ENCODE peak calls at places on chromosomes 11 and 22, in nine cellular contexts. R, F, Q, P, U, W, S, G and K are unnamed samples.

GRCh38 chr11:32331098-32331497 is 104.2 kb downstream of the WT1 start:
- DNase-seq in R (no peak), F (no peak), Q (no peak), P (no peak), U (no peak), W (no peak), S (no peak), G (peak), K (no peak)

GRCh38 chr11:1503708-1504104 is 17.1 kb upstream of the MOB2 start:
- DNase-seq in R (no peak), F (no peak), Q (no peak), P (no peak), U (no peak), W (no peak), S (no peak), G (no peak), K (no peak)

GRCh38 chr11:129323896-129324522 is 51.6 kb upstream of the BARX2 start:
- DNase-seq in R (peak), F (peak), Q (no peak), P (peak), U (no peak), W (no peak), S (peak), G (peak), K (no peak)

GRCh38 chr22:35839811-35840739 is 122.4 kb downstream of the APOL5 start:
- DNase-seq in R (peak), F (peak), Q (no peak), P (peak), U (no peak), W (no peak), S (peak), G (peak), K (no peak)

GRCh38 chr11:4851033-4851432 is 2.0 kb upstream of the OR51S1 start:
- DNase-seq in R (no peak), F (peak), Q (no peak), P (no peak), U (no peak), W (no peak), S (no peak), G (peak), K (no peak)

GRCh38 chr11:64334764-64335741 is 5.0 kb upstream of the CCDC88B start:
- DNase-seq in R (peak), F (peak), Q (no peak), P (peak), U (no peak), W (no peak), S (peak), G (peak), K (no peak)

GRCh38 chr11:78957481-78958245 is 383.0 kb upstream of the NARS2 start:
- DNase-seq in R (no peak), F (peak), Q (no peak), P (no peak), U (no peak), W (no peak), S (peak), G (peak), K (no peak)

GRCh38 chr11:34105957-34106504 is 602 bp downstream of the NAT10 start:
- DNase-seq in R (no peak), F (peak), Q (no peak), P (no peak), U (no peak), W (no peak), S (peak), G (peak), K (no peak)

GRCh38 chr22:36417281-36417686 is 29.5 kb upstream of the MYH9 start:
- DNase-seq in R (no peak), F (peak), Q (no peak), P (no peak), U (no peak), W (no peak), S (peak), G (no peak), K (no peak)

GRCh38 chr11:5712507-5712906 is 22.9 kb downstream of the TRIM22 start:
- DNase-seq in R (no peak), F (peak), Q (no peak), P (peak), U (no peak), W (no peak), S (peak), G (peak), K (no peak)

GRCh38 chr11:12743834-12744449 is 69.7 kb downstream of the TEAD1 start:
- DNase-seq in R (no peak), F (no peak), Q (no peak), P (no peak), U (no peak), W (no peak), S (no peak), G (no peak), K (no peak)

GRCh38 chr11:92211576-92212167 is 12.9 kb upstream of the FAT3 start:
- DNase-seq in R (peak), F (peak), Q (no peak), P (peak), U (no peak), W (no peak), S (peak), G (peak), K (no peak)